ENCODE peak calls at places on chromosomes 3 and 15, in nine cellular contexts. One of them, this sample, is unnamed.

GRCh38 chr3:150610785-150611184 is 7.7 kb downstream of the SELENOT start:
- DNase-seq in stimulated activated CD4-positive, alpha-beta T cell treated with anti-CD3 and anti-CD28 coated beads, TNF-alpha, amount 100 ng/mL, for 4 hours: no peak
- DNase-seq in LoVo: no peak
- DNase-seq in nephron progenitor cell: no peak
- DNase-seq in left kidney: no peak
- DNase-seq in CD8-positive, alpha-beta T cell: no peak
- DNase-seq in A549: no peak
- DNase-seq in SK-MEL-5: no peak
- DNase-seq in GM12891: no peak
- DNase-seq in this sample: no peak

GRCh38 chr3:149618151-149619123 is 39.4 kb downstream of the WWTR1 start:
- DNase-seq in stimulated activated CD4-positive, alpha-beta T cell treated with anti-CD3 and anti-CD28 coated beads, TNF-alpha, amount 100 ng/mL, for 4 hours: no peak
- DNase-seq in LoVo: no peak
- DNase-seq in nephron progenitor cell: no peak
- DNase-seq in left kidney: no peak
- DNase-seq in CD8-positive, alpha-beta T cell: no peak
- DNase-seq in A549: peak; percentile 74
- DNase-seq in SK-MEL-5: peak; percentile 95
- DNase-seq in GM12891: no peak
- DNase-seq in this sample: no peak

GRCh38 chr15:75174102-75174501 is 27.6 kb upstream of the C15orf39 start:
- DNase-seq in stimulated activated CD4-positive, alpha-beta T cell treated with anti-CD3 and anti-CD28 coated beads, TNF-alpha, amount 100 ng/mL, for 4 hours: no peak
- DNase-seq in LoVo: no peak
- DNase-seq in nephron progenitor cell: no peak
- DNase-seq in left kidney: no peak
- DNase-seq in CD8-positive, alpha-beta T cell: no peak
- DNase-seq in A549: no peak
- DNase-seq in SK-MEL-5: no peak
- DNase-seq in GM12891: no peak
- DNase-seq in this sample: no peak

GRCh38 chr3:127014536-127015281 is 31.8 kb downstream of the PLXNA1 start:
- DNase-seq in stimulated activated CD4-positive, alpha-beta T cell treated with anti-CD3 and anti-CD28 coated beads, TNF-alpha, amount 100 ng/mL, for 4 hours: no peak
- DNase-seq in LoVo: no peak
- DNase-seq in nephron progenitor cell: no peak
- DNase-seq in left kidney: no peak
- DNase-seq in CD8-positive, alpha-beta T cell: no peak
- DNase-seq in A549: no peak
- DNase-seq in SK-MEL-5: no peak
- DNase-seq in GM12891: no peak
- DNase-seq in this sample: no peak

GRCh38 chr15:36844453-36845094 is 255.8 kb downstream of the MEIS2 start:
- DNase-seq in stimulated activated CD4-positive, alpha-beta T cell treated with anti-CD3 and anti-CD28 coated beads, TNF-alpha, amount 100 ng/mL, for 4 hours: no peak
- DNase-seq in LoVo: no peak
- DNase-seq in nephron progenitor cell: no peak
- DNase-seq in left kidney: peak; percentile 53
- DNase-seq in CD8-positive, alpha-beta T cell: no peak
- DNase-seq in A549: peak; percentile 5
- DNase-seq in SK-MEL-5: no peak
- DNase-seq in GM12891: no peak
- DNase-seq in this sample: no peak

GRCh38 chr3:58519668-58520402 is 17.2 kb downstream of the ACOX2 start:
- DNase-seq in stimulated activated CD4-positive, alpha-beta T cell treated with anti-CD3 and anti-CD28 coated beads, TNF-alpha, amount 100 ng/mL, for 4 hours: no peak
- DNase-seq in LoVo: no peak
- DNase-seq in nephron progenitor cell: no peak
- DNase-seq in left kidney: no peak
- DNase-seq in CD8-positive, alpha-beta T cell: no peak
- DNase-seq in A549: no peak
- DNase-seq in SK-MEL-5: no peak
- DNase-seq in GM12891: no peak
- DNase-seq in this sample: no peak

GRCh38 chr3:135106445-135106844 is 311.4 kb downstream of the EPHB1 start:
- DNase-seq in stimulated activated CD4-positive, alpha-beta T cell treated with anti-CD3 and anti-CD28 coated beads, TNF-alpha, amount 100 ng/mL, for 4 hours: no peak
- DNase-seq in LoVo: peak; percentile 76
- DNase-seq in nephron progenitor cell: peak; percentile 81
- DNase-seq in left kidney: peak; percentile 91
- DNase-seq in CD8-positive, alpha-beta T cell: no peak
- DNase-seq in A549: peak; percentile 2
- DNase-seq in SK-MEL-5: peak; percentile 4
- DNase-seq in GM12891: no peak
- DNase-seq in this sample: no peak

GRCh38 chr3:128011140-128011539 is 41.1 kb upstream of the SEC61A1 start:
- DNase-seq in stimulated activated CD4-positive, alpha-beta T cell treated with anti-CD3 and anti-CD28 coated beads, TNF-alpha, amount 100 ng/mL, for 4 hours: no peak
- DNase-seq in LoVo: peak; percentile 39
- DNase-seq in nephron progenitor cell: peak; percentile 78
- DNase-seq in left kidney: peak; percentile 95
- DNase-seq in CD8-positive, alpha-beta T cell: no peak
- DNase-seq in A549: peak; percentile 68
- DNase-seq in SK-MEL-5: peak; percentile 69
- DNase-seq in GM12891: no peak
- DNase-seq in this sample: no peak

GRCh38 chr3:23697416-23697815 is 108.3 kb upstream of the UBE2E1 start:
- DNase-seq in stimulated activated CD4-positive, alpha-beta T cell treated with anti-CD3 and anti-CD28 coated beads, TNF-alpha, amount 100 ng/mL, for 4 hours: no peak
- DNase-seq in LoVo: no peak
- DNase-seq in nephron progenitor cell: no peak
- DNase-seq in left kidney: no peak
- DNase-seq in CD8-positive, alpha-beta T cell: no peak
- DNase-seq in A549: no peak
- DNase-seq in SK-MEL-5: no peak
- DNase-seq in GM12891: no peak
- DNase-seq in this sample: no peak

GRCh38 chr3:87771338-87772059 is 287.3 kb downstream of the CGGBP1 start:
- DNase-seq in stimulated activated CD4-positive, alpha-beta T cell treated with anti-CD3 and anti-CD28 coated beads, TNF-alpha, amount 100 ng/mL, for 4 hours: no peak
- DNase-seq in LoVo: no peak
- DNase-seq in nephron progenitor cell: peak; percentile 10
- DNase-seq in left kidney: peak; percentile 16
- DNase-seq in CD8-positive, alpha-beta T cell: no peak
- DNase-seq in A549: peak; percentile 57
- DNase-seq in SK-MEL-5: peak; percentile 75
- DNase-seq in GM12891: no peak
- DNase-seq in this sample: no peak

GRCh38 chr3:32780735-32781210 is 37.0 kb upstream of the TRIM71 start:
- DNase-seq in stimulated activated CD4-positive, alpha-beta T cell treated with anti-CD3 and anti-CD28 coated beads, TNF-alpha, amount 100 ng/mL, for 4 hours: peak; percentile 6
- DNase-seq in LoVo: peak; percentile 67
- DNase-seq in nephron progenitor cell: peak; percentile 82
- DNase-seq in left kidney: peak; percentile 92
- DNase-seq in CD8-positive, alpha-beta T cell: no peak
- DNase-seq in A549: peak; percentile 65
- DNase-seq in SK-MEL-5: peak; percentile 36
- DNase-seq in GM12891: no peak
- DNase-seq in this sample: peak; percentile 12

GRCh38 chr15:25185791-25186190 is 231.0 kb downstream of the SNRPN start:
- DNase-seq in stimulated activated CD4-positive, alpha-beta T cell treated with anti-CD3 and anti-CD28 coated beads, TNF-alpha, amount 100 ng/mL, for 4 hours: no peak
- DNase-seq in LoVo: no peak
- DNase-seq in nephron progenitor cell: no peak
- DNase-seq in left kidney: no peak
- DNase-seq in CD8-positive, alpha-beta T cell: no peak
- DNase-seq in A549: no peak
- DNase-seq in SK-MEL-5: no peak
- DNase-seq in GM12891: no peak
- DNase-seq in this sample: no peak

GRCh38 chr3:106004137-106004600 is 135.4 kb upstream of the CBLB start:
- DNase-seq in stimulated activated CD4-positive, alpha-beta T cell treated with anti-CD3 and anti-CD28 coated beads, TNF-alpha, amount 100 ng/mL, for 4 hours: no peak
- DNase-seq in LoVo: no peak
- DNase-seq in nephron progenitor cell: no peak
- DNase-seq in left kidney: no peak
- DNase-seq in CD8-positive, alpha-beta T cell: no peak
- DNase-seq in A549: peak; percentile 44
- DNase-seq in SK-MEL-5: peak; percentile 95
- DNase-seq in GM12891: no peak
- DNase-seq in this sample: no peak

GRCh38 chr15:40957581-40958051 is 4.3 kb downstream of the CHAC1 start:
- DNase-seq in stimulated activated CD4-positive, alpha-beta T cell treated with anti-CD3 and anti-CD28 coated beads, TNF-alpha, amount 100 ng/mL, for 4 hours: no peak
- DNase-seq in LoVo: no peak
- DNase-seq in nephron progenitor cell: no peak
- DNase-seq in left kidney: no peak
- DNase-seq in CD8-positive, alpha-beta T cell: no peak
- DNase-seq in A549: no peak
- DNase-seq in SK-MEL-5: no peak
- DNase-seq in GM12891: no peak
- DNase-seq in this sample: no peak

GRCh38 chr15:57319919-57320542 is 56.3 kb upstream of the CGNL1 start:
- DNase-seq in stimulated activated CD4-positive, alpha-beta T cell treated with anti-CD3 and anti-CD28 coated beads, TNF-alpha, amount 100 ng/mL, for 4 hours: no peak
- DNase-seq in LoVo: no peak
- DNase-seq in nephron progenitor cell: no peak
- DNase-seq in left kidney: no peak
- DNase-seq in CD8-positive, alpha-beta T cell: no peak
- DNase-seq in A549: no peak
- DNase-seq in SK-MEL-5: no peak
- DNase-seq in GM12891: no peak
- DNase-seq in this sample: no peak

GRCh38 chr15:101068523-101068960 is 149.4 kb downstream of the LRRK1 start:
- DNase-seq in stimulated activated CD4-positive, alpha-beta T cell treated with anti-CD3 and anti-CD28 coated beads, TNF-alpha, amount 100 ng/mL, for 4 hours: no peak
- DNase-seq in LoVo: no peak
- DNase-seq in nephron progenitor cell: peak; percentile 31
- DNase-seq in left kidney: no peak
- DNase-seq in CD8-positive, alpha-beta T cell: no peak
- DNase-seq in A549: no peak
- DNase-seq in SK-MEL-5: no peak
- DNase-seq in GM12891: no peak
- DNase-seq in this sample: no peak

GRCh38 chr3:27927882-27928281 is 205.8 kb upstream of the EOMES start:
- DNase-seq in stimulated activated CD4-positive, alpha-beta T cell treated with anti-CD3 and anti-CD28 coated beads, TNF-alpha, amount 100 ng/mL, for 4 hours: no peak
- DNase-seq in LoVo: no peak
- DNase-seq in nephron progenitor cell: no peak
- DNase-seq in left kidney: no peak
- DNase-seq in CD8-positive, alpha-beta T cell: no peak
- DNase-seq in A549: no peak
- DNase-seq in SK-MEL-5: no peak
- DNase-seq in GM12891: no peak
- DNase-seq in this sample: no peak

GRCh38 chr3:18758047-18758704 is 333.0 kb upstream of the SATB1 start:
- DNase-seq in stimulated activated CD4-positive, alpha-beta T cell treated with anti-CD3 and anti-CD28 coated beads, TNF-alpha, amount 100 ng/mL, for 4 hours: no peak
- DNase-seq in LoVo: peak; percentile 81
- DNase-seq in nephron progenitor cell: peak; percentile 15
- DNase-seq in left kidney: peak; percentile 87
- DNase-seq in CD8-positive, alpha-beta T cell: no peak
- DNase-seq in A549: peak; percentile 50
- DNase-seq in SK-MEL-5: peak; percentile 83
- DNase-seq in GM12891: no peak
- DNase-seq in this sample: peak; percentile 77

GRCh38 chr15:36284911-36285310 is 294.5 kb upstream of the CDIN1 start:
- DNase-seq in stimulated activated CD4-positive, alpha-beta T cell treated with anti-CD3 and anti-CD28 coated beads, TNF-alpha, amount 100 ng/mL, for 4 hours: no peak
- DNase-seq in LoVo: no peak
- DNase-seq in nephron progenitor cell: no peak
- DNase-seq in left kidney: no peak
- DNase-seq in CD8-positive, alpha-beta T cell: no peak
- DNase-seq in A549: no peak
- DNase-seq in SK-MEL-5: no peak
- DNase-seq in GM12891: no peak
- DNase-seq in this sample: no peak

GRCh38 chr15:65377976-65378366 is at the start of gene IGDCC3:
- DNase-seq in stimulated activated CD4-positive, alpha-beta T cell treated with anti-CD3 and anti-CD28 coated beads, TNF-alpha, amount 100 ng/mL, for 4 hours: no peak
- DNase-seq in LoVo: no peak
- DNase-seq in nephron progenitor cell: peak; percentile 85
- DNase-seq in left kidney: peak; percentile 91
- DNase-seq in CD8-positive, alpha-beta T cell: no peak
- DNase-seq in A549: no peak
- DNase-seq in SK-MEL-5: no peak
- DNase-seq in GM12891: no peak
- DNase-seq in this sample: no peak

GRCh38 chr15:39468828-39469227 is 112.1 kb upstream of the THBS1 start:
- DNase-seq in stimulated activated CD4-positive, alpha-beta T cell treated with anti-CD3 and anti-CD28 coated beads, TNF-alpha, amount 100 ng/mL, for 4 hours: no peak
- DNase-seq in LoVo: no peak
- DNase-seq in nephron progenitor cell: no peak
- DNase-seq in left kidney: no peak
- DNase-seq in CD8-positive, alpha-beta T cell: no peak
- DNase-seq in A549: no peak
- DNase-seq in SK-MEL-5: no peak
- DNase-seq in GM12891: no peak
- DNase-seq in this sample: no peak

GRCh38 chr3:55469957-55470526 is 17.1 kb downstream of the WNT5A start:
- DNase-seq in stimulated activated CD4-positive, alpha-beta T cell treated with anti-CD3 and anti-CD28 coated beads, TNF-alpha, amount 100 ng/mL, for 4 hours: no peak
- DNase-seq in LoVo: no peak
- DNase-seq in nephron progenitor cell: no peak
- DNase-seq in left kidney: no peak
- DNase-seq in CD8-positive, alpha-beta T cell: no peak
- DNase-seq in A549: no peak
- DNase-seq in SK-MEL-5: no peak
- DNase-seq in GM12891: no peak
- DNase-seq in this sample: no peak

GRCh38 chr3:95438274-95438673 is 1375.4 kb downstream of the NSUN3 start:
- DNase-seq in stimulated activated CD4-positive, alpha-beta T cell treated with anti-CD3 and anti-CD28 coated beads, TNF-alpha, amount 100 ng/mL, for 4 hours: no peak
- DNase-seq in LoVo: no peak
- DNase-seq in nephron progenitor cell: no peak
- DNase-seq in left kidney: no peak
- DNase-seq in CD8-positive, alpha-beta T cell: no peak
- DNase-seq in A549: no peak
- DNase-seq in SK-MEL-5: no peak
- DNase-seq in GM12891: no peak
- DNase-seq in this sample: no peak

GRCh38 chr15:41698779-41699178 is 38.6 kb downstream of the MGA start:
- DNase-seq in stimulated activated CD4-positive, alpha-beta T cell treated with anti-CD3 and anti-CD28 coated beads, TNF-alpha, amount 100 ng/mL, for 4 hours: no peak
- DNase-seq in LoVo: peak; percentile 44
- DNase-seq in nephron progenitor cell: no peak
- DNase-seq in left kidney: no peak
- DNase-seq in CD8-positive, alpha-beta T cell: no peak
- DNase-seq in A549: no peak
- DNase-seq in SK-MEL-5: no peak
- DNase-seq in GM12891: no peak
- DNase-seq in this sample: no peak

GRCh38 chr3:183161552-183162345 is 785 bp downstream of the LAMP3 start:
- DNase-seq in stimulated activated CD4-positive, alpha-beta T cell treated with anti-CD3 and anti-CD28 coated beads, TNF-alpha, amount 100 ng/mL, for 4 hours: no peak
- DNase-seq in LoVo: no peak
- DNase-seq in nephron progenitor cell: peak; percentile 59
- DNase-seq in left kidney: peak; percentile 80
- DNase-seq in CD8-positive, alpha-beta T cell: no peak
- DNase-seq in A549: no peak
- DNase-seq in SK-MEL-5: no peak
- DNase-seq in GM12891: peak; percentile 42
- DNase-seq in this sample: no peak

GRCh38 chr3:129001817-129002572 is 891 bp downstream of the EFCC1 start:
- DNase-seq in stimulated activated CD4-positive, alpha-beta T cell treated with anti-CD3 and anti-CD28 coated beads, TNF-alpha, amount 100 ng/mL, for 4 hours: no peak
- DNase-seq in LoVo: no peak
- DNase-seq in nephron progenitor cell: peak; percentile 69
- DNase-seq in left kidney: peak; percentile 76
- DNase-seq in CD8-positive, alpha-beta T cell: no peak
- DNase-seq in A549: peak; percentile 44
- DNase-seq in SK-MEL-5: no peak
- DNase-seq in GM12891: no peak
- DNase-seq in this sample: no peak

GRCh38 chr3:60610441-60611112 is 640.7 kb downstream of the FHIT start:
- DNase-seq in stimulated activated CD4-positive, alpha-beta T cell treated with anti-CD3 and anti-CD28 coated beads, TNF-alpha, amount 100 ng/mL, for 4 hours: no peak
- DNase-seq in LoVo: no peak
- DNase-seq in nephron progenitor cell: no peak
- DNase-seq in left kidney: no peak
- DNase-seq in CD8-positive, alpha-beta T cell: no peak
- DNase-seq in A549: no peak
- DNase-seq in SK-MEL-5: no peak
- DNase-seq in GM12891: no peak
- DNase-seq in this sample: no peak

GRCh38 chr15:74134387-74135027 is 4.1 kb downstream of the ISLR2 start:
- DNase-seq in stimulated activated CD4-positive, alpha-beta T cell treated with anti-CD3 and anti-CD28 coated beads, TNF-alpha, amount 100 ng/mL, for 4 hours: no peak
- DNase-seq in LoVo: no peak
- DNase-seq in nephron progenitor cell: peak; percentile 73
- DNase-seq in left kidney: peak; percentile 81
- DNase-seq in CD8-positive, alpha-beta T cell: no peak
- DNase-seq in A549: peak; percentile 37
- DNase-seq in SK-MEL-5: peak; percentile 63
- DNase-seq in GM12891: no peak
- DNase-seq in this sample: no peak

GRCh38 chr3:99842826-99843589 is 25.3 kb downstream of the CMSS1 start:
- DNase-seq in stimulated activated CD4-positive, alpha-beta T cell treated with anti-CD3 and anti-CD28 coated beads, TNF-alpha, amount 100 ng/mL, for 4 hours: no peak
- DNase-seq in LoVo: peak; percentile 52
- DNase-seq in nephron progenitor cell: no peak
- DNase-seq in left kidney: peak; percentile 64
- DNase-seq in CD8-positive, alpha-beta T cell: no peak
- DNase-seq in A549: peak; percentile 53
- DNase-seq in SK-MEL-5: peak; percentile 67
- DNase-seq in GM12891: no peak
- DNase-seq in this sample: no peak

GRCh38 chr15:79394231-79394630 is 37.9 kb upstream of the MINAR1 start:
- DNase-seq in stimulated activated CD4-positive, alpha-beta T cell treated with anti-CD3 and anti-CD28 coated beads, TNF-alpha, amount 100 ng/mL, for 4 hours: no peak
- DNase-seq in LoVo: no peak
- DNase-seq in nephron progenitor cell: no peak
- DNase-seq in left kidney: no peak
- DNase-seq in CD8-positive, alpha-beta T cell: no peak
- DNase-seq in A549: no peak
- DNase-seq in SK-MEL-5: no peak
- DNase-seq in GM12891: no peak
- DNase-seq in this sample: no peak

GRCh38 chr15:37056168-37056893 is 44.0 kb downstream of the MEIS2 start:
- DNase-seq in stimulated activated CD4-positive, alpha-beta T cell treated with anti-CD3 and anti-CD28 coated beads, TNF-alpha, amount 100 ng/mL, for 4 hours: no peak
- DNase-seq in LoVo: no peak
- DNase-seq in nephron progenitor cell: peak; percentile 17
- DNase-seq in left kidney: peak; percentile 49
- DNase-seq in CD8-positive, alpha-beta T cell: no peak
- DNase-seq in A549: no peak
- DNase-seq in SK-MEL-5: no peak
- DNase-seq in GM12891: no peak
- DNase-seq in this sample: no peak